ENCODE peak calls at places on chromosomes 7 and 10, in six cellular contexts. One of them, this sample, is unnamed.

GRCh38 chr7:41529831-41530230 is 173.1 kb downstream of the INHBA start:
- DNase-seq in A172: no peak
- DNase-seq in thoracic aorta: no peak
- DNase-seq in GM19239: no peak
- DNase-seq in nucleus accumbens: no peak
- DNase-seq in hypothalamus: no peak
- DNase-seq in this sample: no peak

GRCh38 chr7:116354546-116355422 is 144.4 kb downstream of the TES start:
- DNase-seq in A172: peak; percentile 99
- DNase-seq in nucleus accumbens: no peak
- DNase-seq in hypothalamus: no peak
- DNase-seq in thoracic aorta: peak; percentile 36
- DNase-seq in GM19239: no peak
- DNase-seq in this sample: peak; percentile 84

GRCh38 chr10:102660891-102661613 is 16.8 kb downstream of the TRIM8 start:
- DNase-seq in nucleus accumbens: peak; percentile 28
- DNase-seq in GM19239: peak; percentile 93
- DNase-seq in thoracic aorta: no peak
- DNase-seq in A172: no peak
- DNase-seq in hypothalamus: no peak
- DNase-seq in this sample: peak; percentile 71

GRCh38 chr10:137031-137430 is 1.8 kb downstream of the ZMYND11 start:
- DNase-seq in nucleus accumbens: no peak
- DNase-seq in A172: peak; percentile 10
- DNase-seq in GM19239: peak; percentile 19
- DNase-seq in hypothalamus: no peak
- DNase-seq in thoracic aorta: no peak
- DNase-seq in this sample: no peak

GRCh38 chr10:74150151-74151056 is at the start of gene AP3M1:
- DNase-seq in A172: no peak
- DNase-seq in nucleus accumbens: peak; percentile 76
- DNase-seq in GM19239: peak; percentile 65
- DNase-seq in hypothalamus: peak; percentile 84
- DNase-seq in thoracic aorta: peak; percentile 55
- DNase-seq in this sample: peak; percentile 88

GRCh38 chr10:88828310-88828709 is 23.3 kb downstream of the ANKRD22 start:
- DNase-seq in A172: no peak
- DNase-seq in nucleus accumbens: no peak
- DNase-seq in thoracic aorta: no peak
- DNase-seq in hypothalamus: no peak
- DNase-seq in GM19239: no peak
- DNase-seq in this sample: no peak

GRCh38 chr7:14761506-14762296 is 140.8 kb downstream of the DGKB start:
- DNase-seq in GM19239: no peak
- DNase-seq in hypothalamus: peak; percentile 12
- DNase-seq in nucleus accumbens: peak; percentile 37
- DNase-seq in A172: peak; percentile 79
- DNase-seq in thoracic aorta: no peak
- DNase-seq in this sample: peak; percentile 78

GRCh38 chr7:157669768-157670345 is 333.1 kb downstream of the DNAJB6 start:
- DNase-seq in hypothalamus: no peak
- DNase-seq in thoracic aorta: no peak
- DNase-seq in nucleus accumbens: no peak
- DNase-seq in GM19239: no peak
- DNase-seq in A172: no peak
- DNase-seq in this sample: no peak

GRCh38 chr10:22824984-22825383 is 102.9 kb upstream of the ARMC3 start:
- DNase-seq in thoracic aorta: no peak
- DNase-seq in nucleus accumbens: no peak
- DNase-seq in A172: peak; percentile 87
- DNase-seq in hypothalamus: no peak
- DNase-seq in GM19239: no peak
- DNase-seq in this sample: no peak

GRCh38 chr7:31938650-31939049 is 131.6 kb downstream of the PDE1C start:
- DNase-seq in nucleus accumbens: no peak
- DNase-seq in GM19239: no peak
- DNase-seq in hypothalamus: no peak
- DNase-seq in A172: peak; percentile 81
- DNase-seq in thoracic aorta: no peak
- DNase-seq in this sample: no peak

GRCh38 chr10:23171232-23171876 is 20.8 kb upstream of the PTF1A start:
- DNase-seq in A172: peak; percentile 21
- DNase-seq in GM19239: no peak
- DNase-seq in nucleus accumbens: no peak
- DNase-seq in hypothalamus: no peak
- DNase-seq in thoracic aorta: no peak
- DNase-seq in this sample: no peak

GRCh38 chr7:32259917-32260596 is 189.8 kb upstream of the PDE1C start:
- DNase-seq in A172: no peak
- DNase-seq in nucleus accumbens: no peak
- DNase-seq in hypothalamus: no peak
- DNase-seq in GM19239: peak; percentile 19
- DNase-seq in thoracic aorta: no peak
- DNase-seq in this sample: no peak

This sample was measured in left cardiac atrium.